ENCODE peak calls at places on chromosomes 16 and 17, in seven cellular contexts. P is BJ, H is lower lobe of right lung, D is PC-3, V is Karpas-422, I is aorta, S is GM23248. E is an unnamed sample.

GRCh38 chr16:54430491-54431030 is 144.0 kb upstream of the IRX3 start:
- DNase-seq in P (peak; percentile 84), H (no peak), D (peak; percentile 6), V (no peak), I (no peak), S (peak; percentile 93), E (no peak)

GRCh38 chr16:88461291-88462269 is 8.5 kb downstream of the ZFPM1 start:
- DNase-seq in P (no peak), H (no peak), D (no peak), V (no peak), I (no peak), S (no peak), E (no peak)

GRCh38 chr17:8041980-8042379 is 3.1 kb downstream of the ALOX15B start:
- DNase-seq in P (no peak), H (no peak), D (no peak), V (peak; percentile 63), I (peak; percentile 20), S (no peak), E (no peak)

GRCh38 chr17:56978441-56979090 is 635 bp downstream of the SCPEP1 start:
- DNase-seq in P (no peak), H (no peak), D (peak; percentile 21), V (peak; percentile 67), I (no peak), S (peak; percentile 23), E (no peak)

GRCh38 chr17:13306310-13306962 is 288.6 kb upstream of the ELAC2 start:
- DNase-seq in P (peak; percentile 26), H (no peak), D (peak; percentile 86), V (peak; percentile 81), I (no peak), S (peak; percentile 89), E (no peak)

GRCh38 chr17:65794572-65794971 is 233.1 kb upstream of the AXIN2 start:
- DNase-seq in P (no peak), H (no peak), D (peak; percentile 82), V (peak; percentile 65), I (no peak), S (peak; percentile 41), E (no peak)

GRCh38 chr17:8163978-8164814 is 1.4 kb upstream of the VAMP2 start:
- DNase-seq in P (no peak), H (peak; percentile 83), D (no peak), V (peak; percentile 86), I (peak; percentile 85), S (peak; percentile 87), E (peak; percentile 82)

GRCh38 chr17:4161179-4161559 is 18.2 kb downstream of the CYB5D2 start:
- DNase-seq in P (peak; percentile 85), H (peak; percentile 53), D (peak; percentile 86), V (no peak), I (no peak), S (peak; percentile 73), E (no peak)

GRCh38 chr17:71260366-71260765 is 860.5 kb upstream of the SOX9 start:
- DNase-seq in P (no peak), H (no peak), D (peak; percentile 33), V (no peak), I (no peak), S (peak; percentile 79), E (no peak)

GRCh38 chr17:7307686-7308624 is 527 bp downstream of the EIF5A start:
- DNase-seq in P (no peak), H (peak; percentile 78), D (peak; percentile 35), V (peak; percentile 82), I (no peak), S (peak; percentile 79), E (peak; percentile 81)

GRCh38 chr17:48909796-48910195 is 1.6 kb downstream of the UBE2Z start:
- DNase-seq in P (no peak), H (no peak), D (no peak), V (no peak), I (no peak), S (peak; percentile 35), E (no peak)

GRCh38 chr17:72152392-72152727 is 31.5 kb downstream of the SOX9 start:
- DNase-seq in P (no peak), H (no peak), D (peak; percentile 69), V (no peak), I (no peak), S (peak; percentile 62), E (no peak)

GRCh38 chr17:34167359-34167758 is 87.7 kb upstream of the CCL2 start:
- DNase-seq in P (no peak), H (no peak), D (no peak), V (no peak), I (no peak), S (no peak), E (no peak)

GRCh38 chr17:9217151-9218067 is 196.1 kb downstream of the NTN1 start:
- DNase-seq in P (peak; percentile 32), H (no peak), D (no peak), V (no peak), I (no peak), S (peak; percentile 89), E (no peak)

GRCh38 chr17:81037026-81037782 is 2.3 kb downstream of the BAIAP2 start:
- DNase-seq in P (no peak), H (peak; percentile 88), D (peak; percentile 93), V (no peak), I (peak; percentile 86), S (no peak), E (no peak)
- H3K4me3 ChIP-seq in P (no peak overlapping the region), H (peak overlapping the region; percentile 62), D (peak overlapping the region; percentile 92), V (no peak overlapping the region), I (no peak overlapping the region), S (peak overlapping the region; percentile 76), E (no peak overlapping the region)

GRCh38 chr16:84080813-84081212 is 35.9 kb downstream of the MBTPS1 start:
- DNase-seq in P (no peak), H (no peak), D (no peak), V (no peak), I (no peak), S (no peak), E (no peak)
- H3K36me3 ChIP-seq in P (peaks cover 11% of the 10 kb centered on the region), H (peaks cover 97% of the 10 kb centered on the region), D (peaks cover 7% of the 10 kb centered on the region), V (peaks cover 28% of the 10 kb centered on the region), I (peaks cover 1% of the 10 kb centered on the region), S (peaks cover 52% of the 10 kb centered on the region), E (peaks cover 43% of the 10 kb centered on the region)

GRCh38 chr16:1059310-1059709 is 13.2 kb upstream of the SSTR5 start:
- DNase-seq in P (no peak), H (no peak), D (no peak), V (no peak), I (no peak), S (no peak), E (no peak)
- H3K27me3 ChIP-seq in P (no peaks in the 10 kb centered on the region), H (peaks cover 44% of the 10 kb centered on the region), D (no peaks in the 10 kb centered on the region), V (no peaks in the 10 kb centered on the region), I (no peaks in the 10 kb centered on the region), S (peaks cover 4% of the 10 kb centered on the region), E (peaks cover 5% of the 10 kb centered on the region)

GRCh38 chr17:29936724-29937123 is 4.7 kb upstream of the EFCAB5 start:
- DNase-seq in P (no peak), H (no peak), D (no peak), V (no peak), I (no peak), S (no peak), E (no peak)
- H3K4me3 ChIP-seq in P (no peak overlapping the region), H (no peak overlapping the region), D (no peak overlapping the region), V (no peak overlapping the region), I (no peak overlapping the region), S (no peak overlapping the region), E (no peak overlapping the region)

E was measured in CD8-positive, alpha-beta memory T cell.